ENCODE peak calls at places on chromosomes 1 and 21, in four cellular contexts. Y, O, E and Q are unnamed samples.

GRCh38 chr1:243923292-243924171 is 73.5 kb upstream of the AKT3 start:
- DNase-seq in E (no peak), Y (no peak), O (no peak), Q (no peak)

GRCh38 chr21:29221259-29221744 is 77.4 kb upstream of the BACH1 start:
- DNase-seq in O (no peak), Y (no peak), E (no peak), Q (no peak)

GRCh38 chr1:20028726-20029125 is 41.3 kb upstream of the PLA2G5 start:
- DNase-seq in E (no peak), O (no peak), Y (no peak), Q (no peak)

GRCh38 chr1:233520510-233521191 is 93.3 kb upstream of the KCNK1 start:
- DNase-seq in O (no peak), E (no peak), Y (no peak), Q (peak)

GRCh38 chr1:31730336-31731048 is 26.7 kb upstream of the COL16A1 start:
- DNase-seq in E (no peak), O (no peak), Y (no peak), Q (no peak)

GRCh38 chr1:54227091-54227602 is 27.2 kb downstream of the MRPL37 start:
- DNase-seq in O (no peak), Y (no peak), E (no peak), Q (peak)

GRCh38 chr1:201488817-201489581 is 17.9 kb downstream of the CSRP1 start:
- DNase-seq in E (no peak), Y (no peak), O (no peak), Q (peak)

GRCh38 chr1:153734380-153735089 is 6.7 kb downstream of the INTS3 start:
- DNase-seq in E (no peak), Y (no peak), O (no peak), Q (no peak)

GRCh38 chr1:157272264-157272663 is 134.1 kb upstream of the ETV3 start:
- DNase-seq in O (no peak), E (no peak), Y (no peak), Q (no peak)

GRCh38 chr21:42524341-42525227 is 10.9 kb downstream of the SLC37A1 start:
- DNase-seq in O (no peak), Y (peak), E (no peak), Q (no peak)

GRCh38 chr1:232707142-232707541 is 77.2 kb upstream of the SIPA1L2 start:
- DNase-seq in O (no peak), E (no peak), Y (peak), Q (no peak)